ENCODE peak calls at places on chromosome 1, in four cellular contexts. Z, I, H and E are unnamed samples.

GRCh38 chr1:81832573-81832972 is 31.8 kb downstream of the ADGRL2 start:
- DNase-seq in Z (no peak), I (no peak), H (no peak), E (no peak)

GRCh38 chr1:59083946-59084865 is 212.7 kb upstream of the FGGY start:
- DNase-seq in Z (no peak), I (no peak), H (peak), E (no peak)

GRCh38 chr1:152449661-152450060 is 35.6 kb upstream of the CRNN start:
- DNase-seq in Z (no peak), I (no peak), H (no peak), E (no peak)

GRCh38 chr1:145837658-145838057 is 7.8 kb upstream of the NUDT17 start:
- DNase-seq in Z (no peak), I (no peak), H (no peak), E (no peak)

GRCh38 chr1:107748529-107748928 is 216.5 kb downstream of the VAV3 start:
- DNase-seq in Z (no peak), I (peak), H (no peak), E (peak)

GRCh38 chr1:87542697-87543096 is 214.0 kb downstream of the LMO4 start:
- DNase-seq in Z (no peak), I (no peak), H (no peak), E (no peak)

GRCh38 chr1:7121622-7121988 is 336.4 kb downstream of the CAMTA1 start:
- DNase-seq in Z (no peak), I (no peak), H (no peak), E (no peak)

GRCh38 chr1:231590453-231591198 is 36.0 kb upstream of the DISC1 start:
- DNase-seq in Z (no peak), I (peak), H (peak), E (peak)

GRCh38 chr1:243487036-243487648 is 231.3 kb downstream of the SDCCAG8 start:
- DNase-seq in Z (no peak), I (no peak), H (no peak), E (no peak)

GRCh38 chr1:91792393-91793032 is 93.4 kb downstream of the TGFBR3 start:
- DNase-seq in Z (peak), I (no peak), H (no peak), E (no peak)

GRCh38 chr1:1114431-1114830 is 1.5 kb downstream of the C1orf159 start:
- DNase-seq in Z (no peak), I (no peak), H (no peak), E (no peak)

GRCh38 chr1:201536542-201536941 is 2.4 kb upstream of the NAV1 start:
- DNase-seq in Z (no peak), I (no peak), H (no peak), E (no peak)

GRCh38 chr1:9449106-9449627 is 90.1 kb upstream of the SLC25A33 start:
- DNase-seq in Z (no peak), I (peak), H (no peak), E (peak)

GRCh38 chr1:11873395-11873794 is 14.7 kb upstream of the NPPB start:
- DNase-seq in Z (no peak), I (no peak), H (no peak), E (no peak)

GRCh38 chr1:54177726-54178125 is 22.1 kb downstream of the CYB5RL start:
- DNase-seq in Z (no peak), I (no peak), H (no peak), E (no peak)

DNA sequence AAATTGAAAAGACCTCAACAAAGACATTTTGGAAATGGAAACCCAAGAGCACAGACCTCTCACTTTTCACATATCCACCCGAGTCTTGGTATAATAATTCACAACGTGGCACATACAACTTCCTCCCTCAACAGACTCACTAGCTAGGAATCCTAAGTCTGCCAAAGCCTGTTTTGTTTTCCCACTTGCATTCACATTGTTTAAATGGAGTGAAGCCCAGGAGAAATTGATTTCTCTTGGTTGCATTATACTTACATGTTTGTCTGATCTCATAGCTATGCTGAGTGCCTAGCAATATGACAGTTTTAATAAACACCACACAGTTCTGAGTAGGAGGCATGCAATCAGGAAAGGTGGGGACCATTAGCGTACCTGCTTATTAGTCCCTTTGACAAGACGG is 348.5 kb upstream of the ADGRL4 start:
- DNase-seq in Z (no peak), I (no peak), H (no peak), E (no peak)
- TF ChIP-seq FOXJ3 in Z (no peak), I (no peak), H (no peak), E (no peak)

GRCh38 chr1:158422215-158422614 is 3.8 kb downstream of the OR10K2 start:
- DNase-seq in Z (no peak), I (no peak), H (no peak), E (no peak)

GRCh38 chr1:158426137-158426536 is at the start of gene OR10K2:
- DNase-seq in Z (no peak), I (no peak), H (no peak), E (no peak)

GRCh38 chr1:158425020-158425419 is 1.0 kb downstream of the OR10K2 start:
- DNase-seq in Z (no peak), I (no peak), H (no peak), E (no peak)
- TF ChIP-seq FOXJ3 in Z (no peak), I (no peak), H (no peak), E (no peak)

DNA sequence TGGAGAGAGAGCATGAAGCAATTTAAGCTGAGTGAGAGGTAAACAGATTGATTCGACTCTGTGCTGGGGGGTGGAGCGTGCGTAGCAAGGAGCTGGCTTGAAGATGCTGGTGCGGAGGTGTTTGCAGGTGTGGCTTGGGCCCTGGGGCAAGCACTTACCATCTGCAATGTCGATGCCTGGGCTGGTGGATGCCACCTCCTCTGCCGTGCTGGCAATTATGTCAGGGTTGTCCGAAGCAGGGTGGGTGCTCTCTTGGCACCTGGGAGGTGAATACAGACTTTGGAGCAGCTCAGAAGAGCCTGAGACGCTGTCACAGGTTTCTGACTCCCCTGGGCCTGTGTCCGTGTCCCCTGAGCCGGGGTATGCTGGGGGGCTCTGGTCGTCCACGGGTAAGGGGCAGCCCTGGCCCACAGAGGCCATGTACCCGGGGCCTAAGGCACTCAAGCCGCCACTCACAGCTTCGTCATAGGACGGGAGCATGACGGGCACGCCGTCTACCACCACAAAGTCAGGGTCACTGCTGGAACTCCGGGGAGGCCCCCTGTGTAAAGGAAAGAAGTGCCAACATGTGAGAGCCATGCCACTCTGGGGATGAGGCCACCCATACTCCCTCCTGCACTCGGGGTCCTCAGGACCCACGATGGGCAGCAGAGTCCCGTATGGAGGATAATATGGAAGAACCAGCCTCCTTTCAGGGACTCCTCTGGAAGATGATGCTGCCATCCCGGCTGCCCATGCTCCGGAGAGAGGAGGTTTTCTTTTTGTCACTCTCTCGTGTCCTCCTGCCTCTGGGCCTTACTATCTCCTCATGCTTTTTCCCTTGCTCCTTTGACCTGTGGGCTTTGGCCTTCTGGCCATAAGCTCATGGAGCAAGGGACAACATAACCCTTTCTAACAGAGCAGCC is 80.3 kb upstream of the TLR5 start:
- DNase-seq in Z (no peak), I (no peak), H (no peak), E (no peak)
- TF ChIP-seq FOXJ3 in Z (no peak), I (no peak), H (no peak), E (no peak)

DNA sequence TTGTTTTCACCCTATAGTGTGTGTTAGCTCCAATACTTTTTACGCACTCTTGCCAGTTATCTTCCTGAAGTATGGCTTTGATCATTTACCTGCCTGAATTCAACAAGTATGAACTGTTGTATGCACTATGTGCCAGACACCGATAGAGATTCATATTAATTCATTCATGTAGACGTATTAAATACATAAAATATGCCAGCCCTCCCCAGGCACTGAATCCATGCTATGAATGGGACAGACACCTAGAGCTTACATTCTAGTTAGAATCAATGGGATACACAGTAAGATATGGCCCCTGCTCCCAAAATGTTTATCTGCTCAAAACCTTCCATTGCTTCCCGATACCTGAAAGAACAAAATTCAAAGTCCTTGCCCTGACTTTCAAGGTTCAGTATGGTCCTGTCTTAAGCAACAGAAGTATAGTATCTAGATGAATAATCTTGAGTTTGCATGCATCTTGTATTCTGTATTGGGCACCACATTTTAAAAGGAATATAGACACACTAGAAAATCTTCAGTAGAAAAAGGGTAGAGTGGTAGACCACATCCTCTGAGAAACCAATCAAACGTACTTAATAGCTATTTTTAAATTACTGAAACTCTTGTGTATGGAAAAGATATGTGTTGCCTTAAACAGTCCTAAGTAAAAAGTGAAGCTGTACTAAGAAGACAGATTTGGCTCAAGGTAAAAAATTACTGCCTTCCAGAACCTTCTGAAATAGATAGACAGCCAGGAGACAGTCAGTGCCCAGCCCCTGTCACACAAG is 2.9 kb downstream of the CTXND2 start:
- DNase-seq in Z (no peak), I (no peak), H (no peak), E (no peak)
- TF ChIP-seq FOXJ3 in Z (no peak), I (no peak), H (no peak), E (no peak)

GRCh38 chr1:225958041-225958440 is 17.0 kb upstream of the LEFTY2 start:
- DNase-seq in Z (no peak), I (no peak), H (no peak), E (no peak)

GRCh38 chr1:225961659-225962439 is 20.8 kb upstream of the LEFTY2 start:
- DNase-seq in Z (no peak), I (no peak), H (no peak), E (no peak)

GRCh38 chr1:225963735-225964530 is 22.9 kb upstream of the LEFTY2 start:
- DNase-seq in Z (no peak), I (no peak), H (no peak), E (no peak)

GRCh38 chr1:225965231-225965630 is 24.2 kb upstream of the LEFTY2 start:
- DNase-seq in Z (no peak), I (no peak), H (no peak), E (no peak)

GRCh38 chr1:225962440-225962975 is 21.5 kb upstream of the LEFTY2 start:
- DNase-seq in Z (peak), I (peak), H (peak), E (peak)
- TF ChIP-seq FOXJ3 in Z (no peak), I (no peak), H (no peak), E (no peak)

DNA sequence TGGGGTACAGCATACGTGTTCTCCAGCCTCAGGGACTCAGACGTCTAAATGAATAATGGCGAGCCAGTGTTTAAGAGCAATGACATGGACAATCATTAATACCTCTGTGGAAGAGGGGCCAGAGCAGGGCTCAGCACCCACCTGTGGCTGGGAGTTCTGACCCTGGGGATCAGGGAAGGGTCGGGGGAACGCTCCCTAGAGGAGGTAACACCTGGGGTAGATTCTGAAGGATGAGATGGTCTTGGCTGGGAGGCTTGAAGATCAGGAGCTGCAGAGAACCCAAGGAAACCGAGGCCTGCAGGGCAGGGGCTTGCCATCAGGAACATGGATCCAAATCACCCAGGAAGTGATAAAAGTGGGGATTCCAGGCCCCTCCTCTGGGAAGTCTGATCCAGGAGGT is 138.2 kb upstream of the RUNX3 start:
- DNase-seq in Z (no peak), I (no peak), H (no peak), E (no peak)
- TF ChIP-seq FOXJ3 in Z (no peak), I (no peak), H (no peak), E (no peak)

GRCh38 chr1:237152506-237153335 is 110.7 kb downstream of the RYR2 start:
- DNase-seq in Z (no peak), I (no peak), H (no peak), E (no peak)
- TF ChIP-seq FOXJ3 in Z (no peak), I (no peak), H (no peak), E (no peak)